ENCODE peak calls at places on chromosomes 13 and 19, in eight cellular contexts. D is WERI-Rb-1; M is CD4-positive, alpha-beta T cell; V is right cardiac atrium; P is uterus; E is CD8-positive, alpha-beta T cell; U is AG04450; A is CD4-positive, CD25-positive, alpha-beta regulatory T cell. L is an unnamed sample. For H3K9me3, the result is how much of the 10 kb centered on the place peaks cover.

GRCh38 chr13:28161370-28161769 is 23.0 kb downstream of the PAN3 start:
- DNase-seq in D (no peak), M (no peak), V (no peak), P (no peak), E (no peak), U (no peak), A (no peak), L (no peak)

GRCh38 chr13:100563779-100564178 is 24.8 kb downstream of the GGACT start:
- DNase-seq in D (no peak), M (no peak), V (no peak), P (no peak), E (no peak), U (no peak), A (no peak), L (no peak)

GRCh38 chr19:45154064-45154827 is 6.5 kb downstream of the NKPD1 start:
- DNase-seq in D (peak), M (no peak), V (no peak), P (no peak), E (no peak), U (no peak), A (no peak), L (peak)

GRCh38 chr13:79442221-79442620 is 36.2 kb upstream of the RBM26 start:
- DNase-seq in D (no peak), M (no peak), V (no peak), P (no peak), E (no peak), U (no peak), A (no peak), L (no peak)

GRCh38 chr13:106133025-106133424 is 402.4 kb downstream of the EFNB2 start:
- DNase-seq in D (no peak), M (no peak), V (no peak), P (no peak), E (no peak), U (peak), A (no peak), L (peak)

GRCh38 chr19:6126335-6126974 is 9.0 kb upstream of the ACSBG2 start:
- DNase-seq in D (peak), M (no peak), V (no peak), P (no peak), E (no peak), U (peak), A (no peak), L (peak)

GRCh38 chr19:51107406-51108065 is 673 bp downstream of the CTU1 start:
- DNase-seq in D (no peak), M (no peak), V (no peak), P (no peak), E (no peak), U (no peak), A (no peak), L (peak)

GRCh38 chr13:111908981-111909380 is 158.0 kb upstream of the SOX1 start:
- DNase-seq in D (no peak), M (no peak), V (no peak), P (no peak), E (no peak), U (no peak), A (no peak), L (no peak)

GRCh38 chr19:35027851-35028599 is 2.2 kb upstream of the SCN1B start:
- DNase-seq in D (no peak), M (no peak), V (peak), P (no peak), E (no peak), U (no peak), A (no peak), L (peak)

GRCh38 chr13:32164622-32165268 is 133.2 kb downstream of the FRY start:
- DNase-seq in D (peak), M (no peak), V (no peak), P (no peak), E (no peak), U (peak), A (no peak), L (peak)
- H3K9me3 ChIP-seq in D (under half), M (under half), V (under half), P (under half), E (under half), U (under half), A (under half), L (under half)

GRCh38 chr13:30872195-30872594 is 33.9 kb upstream of the MEDAG start:
- DNase-seq in D (no peak), M (no peak), V (peak), P (no peak), E (no peak), U (no peak), A (no peak), L (no peak)
- H3K27ac ChIP-seq in D (no peak), M (no peak), V (no peak), P (peak), E (no peak), U (peak), A (no peak), L (peak)

DNA sequence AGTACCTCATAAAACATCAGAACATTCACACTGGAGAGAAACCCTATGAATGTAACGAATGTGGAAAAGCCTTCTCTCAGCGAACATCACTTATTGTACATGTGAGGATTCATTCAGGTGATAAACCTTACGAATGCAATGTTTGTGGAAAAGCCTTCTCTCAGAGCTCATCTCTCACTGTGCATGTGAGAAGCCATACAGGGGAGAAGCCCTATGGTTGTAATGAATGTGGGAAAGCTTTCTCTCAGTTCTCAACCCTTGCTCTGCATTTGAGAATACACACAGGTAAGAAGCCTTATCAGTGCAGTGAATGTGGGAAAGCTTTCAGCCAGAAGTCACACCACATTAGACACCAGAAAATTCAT is 22.0 kb downstream of the ZNF146 start:
- DNase-seq in D (no peak), M (no peak), V (no peak), P (no peak), E (no peak), U (no peak), A (no peak), L (no peak)
- H3K9me3 ChIP-seq in D (under half), M (half or more), V (under half), P (under half), E (under half), U (under half), A (half or more), L (under half)

GRCh38 chr13:113724016-113724758 is 34.8 kb upstream of the TMEM255B start:
- DNase-seq in D (peak), M (no peak), V (no peak), P (no peak), E (no peak), U (no peak), A (no peak), L (no peak)
- H3K27ac ChIP-seq in D (peak), M (peak), V (peak), P (no peak), E (peak), U (no peak), A (peak), L (no peak)

L was measured in osteoblast.